ENCODE peak calls at places on chromosomes 3 and 15, in four cellular contexts. A is NB4, Y is heart left ventricle, R is A549. X is an unnamed sample.

GRCh38 chr3:195063596-195064193 is 207.3 kb downstream of the XXYLT1 start:
- DNase-seq in A (no peak), Y (no peak), R (no peak), X (no peak)

GRCh38 chr3:132953683-132954082 is 84.5 kb upstream of the TMEM108 start:
- DNase-seq in A (no peak), Y (no peak), R (no peak), X (no peak)

GRCh38 chr15:29133321-29133720 is 136.3 kb downstream of the NSMCE3 start:
- DNase-seq in A (no peak), Y (no peak), R (no peak), X (no peak)

GRCh38 chr3:157026091-157026490 is 133.9 kb downstream of the CCNL1 start:
- DNase-seq in A (no peak), Y (no peak), R (no peak), X (no peak)

GRCh38 chr3:129608087-129608935 is 1.8 kb upstream of the PLXND1 start:
- DNase-seq in A (peak; percentile 73), Y (no peak), R (peak; percentile 70), X (no peak)

GRCh38 chr3:64220161-64220560 is 5.1 kb downstream of the PRICKLE2 start:
- DNase-seq in A (no peak), Y (no peak), R (peak; percentile 51), X (no peak)

GRCh38 chr3:119700920-119701734 is 1.7 kb upstream of the CFAP91 start:
- DNase-seq in A (no peak), Y (no peak), R (no peak), X (no peak)

GRCh38 chr3:64299206-64299605 is 73.9 kb upstream of the PRICKLE2 start:
- DNase-seq in A (no peak), Y (no peak), R (no peak), X (no peak)

GRCh38 chr3:40827942-40828688 is 303.4 kb downstream of the ZNF621 start:
- DNase-seq in A (no peak), Y (peak; percentile 44), R (no peak), X (peak; percentile 86)

GRCh38 chr3:34248352-34248751 is 449.9 kb downstream of the PDCD6IP start:
- DNase-seq in A (no peak), Y (no peak), R (no peak), X (no peak)

GRCh38 chr3:72520690-72521308 is 327.4 kb downstream of the SHQ1 start:
- DNase-seq in A (no peak), Y (no peak), R (peak; percentile 27), X (peak; percentile 40)

GRCh38 chr15:76198456-76199105 is 112.7 kb downstream of the ETFA start:
- DNase-seq in A (no peak), Y (no peak), R (no peak), X (no peak)

GRCh38 chr3:97896547-97896946 is 74.7 kb downstream of the CRYBG3 start:
- DNase-seq in A (no peak), Y (no peak), R (no peak), X (no peak)

GRCh38 chr15:52567886-52568568 is 803 bp downstream of the ARPP19 start:
- DNase-seq in A (no peak), Y (no peak), R (peak; percentile 63), X (no peak)

GRCh38 chr3:49903451-49904424 is at the start of gene MST1R:
- DNase-seq in A (no peak), Y (peak; percentile 85), R (peak; percentile 74), X (peak; percentile 96)

GRCh38 chr3:186942168-186942567 is 11.8 kb downstream of the ST6GAL1 start:
- DNase-seq in A (no peak), Y (no peak), R (no peak), X (no peak)

GRCh38 chr3:78907367-78907766 is 860.4 kb downstream of the ROBO1 start:
- DNase-seq in A (no peak), Y (no peak), R (no peak), X (no peak)

GRCh38 chr3:32699429-32699828 is 14.4 kb downstream of the CNOT10 start:
- DNase-seq in A (no peak), Y (no peak), R (no peak), X (no peak)

GRCh38 chr3:65854606-65855304 is 184.0 kb downstream of the MAGI1 start:
- DNase-seq in A (no peak), Y (no peak), R (no peak), X (no peak)

GRCh38 chr15:63402498-63403253 is 21.0 kb upstream of the CA12 start:
- DNase-seq in A (peak; percentile 53), Y (no peak), R (peak; percentile 57), X (no peak)

GRCh38 chr15:63370764-63371163 is 10.9 kb downstream of the CA12 start:
- DNase-seq in A (no peak), Y (no peak), R (no peak), X (no peak)

GRCh38 chr15:68666120-68666811 is 87.5 kb downstream of the CORO2B start:
- DNase-seq in A (no peak), Y (no peak), R (no peak), X (peak; percentile 46)

GRCh38 chr3:101414121-101414520 is 93.7 kb upstream of the IMPG2 start:
- DNase-seq in A (no peak), Y (no peak), R (no peak), X (no peak)

GRCh38 chr3:48064292-48064829 is 48.1 kb upstream of the MAP4 start:
- DNase-seq in A (no peak), Y (no peak), R (no peak), X (no peak)

DNA sequence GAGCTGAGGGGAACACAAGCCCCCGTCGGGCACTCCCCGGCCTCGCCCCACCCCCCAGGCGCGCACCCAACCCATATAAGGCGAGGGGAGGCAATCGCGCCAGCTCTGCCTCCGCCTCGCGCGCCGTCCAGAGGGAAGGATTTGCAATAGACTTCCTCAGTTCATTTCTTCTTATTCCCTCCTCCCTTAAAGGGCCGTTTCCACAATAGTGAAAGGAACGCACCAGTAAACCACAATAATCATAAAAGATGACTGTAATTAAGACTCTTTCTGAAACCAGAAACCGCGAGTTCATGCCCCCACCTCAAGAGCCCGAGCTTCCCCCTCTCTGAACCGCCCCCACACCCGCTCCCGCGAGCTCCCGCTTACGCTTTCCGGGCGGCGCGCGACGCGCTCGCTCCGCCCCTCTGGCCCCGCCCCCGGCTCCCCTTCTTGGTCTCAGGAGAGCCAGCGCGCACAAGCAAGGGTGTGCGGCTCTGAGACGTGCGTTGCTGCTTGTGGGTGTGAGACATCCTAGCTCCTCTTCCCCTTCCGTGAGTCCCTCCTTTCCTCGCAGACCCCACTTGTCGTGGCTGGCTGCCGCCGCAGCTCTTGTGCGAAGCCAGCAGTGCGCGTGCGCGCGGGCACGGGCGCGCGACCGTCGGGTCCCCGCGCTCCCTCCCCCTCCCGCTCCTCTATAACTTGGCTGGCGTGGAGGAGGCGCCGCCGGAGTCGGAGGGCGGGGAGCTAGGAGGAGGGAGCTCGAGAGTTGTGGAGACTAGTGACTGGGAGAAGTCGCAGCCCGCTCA is at the start of gene DIPK2A:
- DNase-seq in A (peak; percentile 95), Y (peak; percentile 95), R (peak; percentile 95), X (peak; percentile 99)
- TF ChIP-seq POLR2A in A (peak; percentile 90), Y (peak; percentile 97), R (peak; percentile 98), X (peak; percentile 63)

GRCh38 chr3:138687236-138687635 is 78.7 kb downstream of the FAIM start:
- DNase-seq in A (no peak), Y (no peak), R (no peak), X (no peak)
- H3K4me3 ChIP-seq in A (no peak overlapping the region), Y (no peak overlapping the region), R (no peak overlapping the region), X (no peak overlapping the region)

DNA sequence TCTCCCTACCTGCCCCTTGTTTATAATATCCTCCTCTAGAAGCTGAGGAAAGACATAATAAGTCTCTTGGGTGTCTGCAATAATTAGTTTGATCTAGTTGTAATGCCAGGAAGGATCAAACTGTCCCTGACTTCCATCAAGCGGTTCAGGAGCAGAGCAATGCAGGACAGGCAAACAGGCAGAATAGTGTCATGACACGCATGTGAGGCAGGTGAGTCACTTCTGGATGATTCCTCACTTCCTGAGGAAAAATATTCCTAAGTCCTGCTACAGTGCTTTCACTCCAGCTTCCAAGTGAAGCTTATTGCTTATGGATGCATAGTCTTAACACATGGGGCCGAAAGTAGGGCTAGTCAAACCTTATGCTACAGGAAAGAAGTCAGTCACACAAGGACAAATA is 85.8 kb downstream of the GREM1 start:
- DNase-seq in A (no peak), Y (no peak), R (peak; percentile 14), X (no peak)
- TF ChIP-seq CTCF in A (no peak), Y (no peak), R (no peak), X (no peak)

GRCh38 chr15:96336643-96337353 is 6.3 kb downstream of the NR2F2 start:
- DNase-seq in A (no peak), Y (no peak), R (no peak), X (peak; percentile 81)
- TF ChIP-seq POLR2A in A (no peak), Y (no peak), R (no peak), X (no peak)

DNA sequence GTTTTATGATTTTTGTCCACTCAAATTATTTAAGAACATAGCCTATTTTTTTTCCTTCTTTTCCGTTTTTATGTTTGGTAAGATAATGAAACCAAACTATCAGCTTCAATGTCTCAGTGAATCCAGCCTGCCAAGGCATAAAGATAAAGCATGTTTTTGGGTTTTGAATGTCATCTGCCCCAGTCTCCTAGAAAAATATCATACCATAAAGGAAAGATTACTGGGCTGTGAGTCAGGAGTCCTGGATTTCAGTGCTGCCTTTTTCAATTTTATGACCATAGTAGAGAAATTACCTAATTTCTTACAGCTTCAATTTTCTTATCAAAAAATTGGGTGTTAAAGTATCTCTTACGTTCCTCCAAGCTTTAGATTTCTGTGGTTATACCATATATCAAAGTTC is 87.5 kb downstream of the GAP43 start:
- DNase-seq in A (no peak), Y (no peak), R (no peak), X (no peak)
- H3K4me3 ChIP-seq in A (no peak overlapping the region), Y (peak overlapping the region; percentile 6), R (no peak overlapping the region), X (no peak overlapping the region)

GRCh38 chr15:98774756-98775497 is 126.6 kb downstream of the IGF1R start:
- DNase-seq in A (no peak), Y (no peak), R (no peak), X (peak; percentile 80)

GRCh38 chr15:98775498-98776230 is 127.3 kb downstream of the IGF1R start:
- DNase-seq in A (no peak), Y (no peak), R (no peak), X (no peak)

GRCh38 chr15:98777426-98777825 is 129.1 kb downstream of the IGF1R start:
- DNase-seq in A (no peak), Y (no peak), R (no peak), X (peak; percentile 66)

GRCh38 chr15:98778263-98778959 is 130.1 kb downstream of the IGF1R start:
- DNase-seq in A (no peak), Y (no peak), R (no peak), X (peak; percentile 60)

GRCh38 chr15:98776607-98777281 is 128.4 kb downstream of the IGF1R start:
- DNase-seq in A (no peak), Y (no peak), R (no peak), X (no peak)
- TF ChIP-seq CTCF in A (no peak), Y (no peak), R (no peak), X (no peak)

GRCh38 chr3:141875374-141875892 is 1.0 kb upstream of the ATP1B3 start:
- DNase-seq in A (peak; percentile 88), Y (peak; percentile 87), R (peak; percentile 89), X (peak; percentile 98)
- TF ChIP-seq POLR2A in A (no peak), Y (no peak), R (no peak), X (no peak)

GRCh38 chr3:14238936-14239335 is 60.3 kb downstream of the LSM3 start:
- DNase-seq in A (no peak), Y (no peak), R (no peak), X (no peak)
- H3K4me3 ChIP-seq in A (no peak overlapping the region), Y (no peak overlapping the region), R (no peak overlapping the region), X (no peak overlapping the region)

DNA sequence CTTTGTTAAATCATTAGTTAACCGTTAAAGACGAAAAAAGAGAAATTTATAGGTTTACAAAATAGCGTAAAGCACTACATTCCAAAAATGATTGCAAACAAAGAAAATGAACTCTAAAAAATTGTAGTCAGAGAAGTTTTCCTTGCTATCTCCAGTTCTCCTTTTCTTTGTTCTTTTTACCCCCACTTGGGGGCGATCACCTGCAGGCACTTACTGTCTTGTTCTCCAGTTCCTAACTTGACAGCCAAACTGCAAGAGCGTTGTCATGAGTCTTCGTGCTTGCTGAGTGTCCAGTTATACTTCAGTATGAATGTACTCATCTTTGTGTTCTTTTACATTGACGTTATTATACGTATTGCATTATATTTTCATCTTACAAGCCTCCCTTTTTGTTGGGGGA is 54.5 kb downstream of the CHD2 start:
- DNase-seq in A (peak; percentile 61), Y (no peak), R (peak; percentile 51), X (no peak)
- TF ChIP-seq CTCF in A (peak; percentile 60), Y (no peak), R (peak; percentile 27), X (no peak)

X was measured in lower leg skin.